ENCODE peak calls at places on chromosomes 4 and X, in ten cellular contexts. I, O, Y, J, T, S, N, G, M and D are unnamed samples.

GRCh38 chrX:26100421-26100920 is 37.7 kb upstream of the MAGEB18 start:
- DNase-seq in I (no peak), O (no peak), Y (no peak), J (no peak), T (no peak), S (no peak), N (no peak), G (no peak), M (no peak), D (no peak)

GRCh38 chrX:38664285-38664684 is 102.9 kb downstream of the TSPAN7 start:
- DNase-seq in I (no peak), O (peak), Y (peak), J (peak), T (no peak), S (no peak), N (peak), G (no peak), M (peak), D (peak)

GRCh38 chr4:6449335-6449734 is 23.1 kb downstream of the PPP2R2C start:
- DNase-seq in I (no peak), O (no peak), Y (no peak), J (no peak), T (no peak), S (no peak), N (no peak), G (no peak), M (no peak), D (no peak)

GRCh38 chr4:110091426-110091825 is 107.0 kb downstream of the ELOVL6 start:
- DNase-seq in I (no peak), O (peak), Y (no peak), J (peak), T (no peak), S (no peak), N (no peak), G (no peak), M (no peak), D (no peak)

GRCh38 chr4:88219099-88219498 is 60.7 kb upstream of the ABCG2 start:
- DNase-seq in I (peak), O (peak), Y (peak), J (peak), T (no peak), S (no peak), N (no peak), G (no peak), M (no peak), D (no peak)

GRCh38 chrX:153981231-153981630 is 8.7 kb downstream of the TMEM187 start:
- DNase-seq in I (no peak), O (no peak), Y (no peak), J (no peak), T (no peak), S (no peak), N (no peak), G (no peak), M (no peak), D (no peak)

GRCh38 chr4:153472122-153473037 is 6.2 kb downstream of the TMEM131L start:
- DNase-seq in I (no peak), O (no peak), Y (no peak), J (no peak), T (no peak), S (peak), N (no peak), G (no peak), M (no peak), D (no peak)

GRCh38 chrX:116345953-116346352 is 90.5 kb upstream of the SLC6A14 start:
- DNase-seq in I (no peak), O (no peak), Y (no peak), J (no peak), T (no peak), S (no peak), N (no peak), G (no peak), M (no peak), D (no peak)

GRCh38 chr4:11366859-11367258 is 61.8 kb downstream of the HS3ST1 start:
- DNase-seq in I (no peak), O (no peak), Y (no peak), J (no peak), T (no peak), S (no peak), N (no peak), G (no peak), M (no peak), D (no peak)

GRCh38 chrX:19342331-19342906 is 1.3 kb upstream of the PDHA1 start:
- DNase-seq in I (no peak), O (no peak), Y (no peak), J (no peak), T (no peak), S (no peak), N (no peak), G (no peak), M (no peak), D (no peak)

GRCh38 chr4:53908661-53909078 is 155.7 kb downstream of the CHIC2 start:
- DNase-seq in I (no peak), O (peak), Y (peak), J (peak), T (peak), S (peak), N (peak), G (no peak), M (peak), D (peak)

DNA sequence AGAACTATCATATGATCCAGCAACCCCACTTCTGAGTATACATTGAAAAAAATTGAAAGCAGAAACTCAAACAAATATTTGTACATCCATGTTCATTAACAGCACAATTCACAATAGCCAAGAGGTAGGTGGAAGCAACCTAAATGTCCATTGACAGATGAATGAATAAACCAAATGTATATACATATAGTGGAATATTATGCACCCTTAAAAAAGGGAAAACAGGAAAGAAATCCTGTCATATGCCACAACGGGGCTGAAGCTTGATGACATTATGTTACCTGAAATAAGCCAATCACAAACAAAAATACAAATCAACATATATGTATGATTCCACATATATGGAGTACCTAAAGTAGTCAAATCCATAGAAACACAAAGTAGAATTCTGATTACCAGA is 68.0 kb downstream of the ZAR1 start:
- DNase-seq in I (no peak), O (no peak), Y (no peak), J (no peak), T (no peak), S (no peak), N (no peak), G (no peak), M (no peak), D (no peak)
- TF ChIP-seq POLR2A in I (no peak), O (no peak), Y (no peak), J (no peak), T (no peak), S (no peak), N (no peak), G (no peak), M (no peak), D (no peak)

GRCh38 chrX:110318664-110318968 is 731 bp upstream of the AMMECR1 start:
- DNase-seq in I (no peak), O (peak), Y (no peak), J (peak), T (no peak), S (no peak), N (no peak), G (no peak), M (no peak), D (no peak)

GRCh38 chrX:110317079-110317819 is 636 bp downstream of the AMMECR1 start:
- DNase-seq in I (peak), O (peak), Y (no peak), J (peak), T (peak), S (no peak), N (peak), G (peak), M (peak), D (peak)

GRCh38 chrX:110315541-110315940 is 2.3 kb downstream of the AMMECR1 start:
- DNase-seq in I (no peak), O (no peak), Y (no peak), J (no peak), T (no peak), S (peak), N (no peak), G (no peak), M (no peak), D (no peak)

GRCh38 chrX:110316351-110317078 is 1.4 kb downstream of the AMMECR1 start:
- DNase-seq in I (no peak), O (peak), Y (no peak), J (no peak), T (no peak), S (no peak), N (no peak), G (no peak), M (no peak), D (no peak)

GRCh38 chrX:110317820-110318663 is at the start of gene AMMECR1:
- DNase-seq in I (peak), O (peak), Y (peak), J (peak), T (peak), S (no peak), N (peak), G (peak), M (peak), D (peak)
- TF ChIP-seq POLR2A in I (peak), O (no peak), Y (peak), J (peak), T (peak), S (peak), N (peak), G (no peak), M (peak), D (peak)

GRCh38 chrX:40318796-40319195 is 221.0 kb upstream of the BCOR start:
- DNase-seq in I (no peak), O (no peak), Y (no peak), J (no peak), T (peak), S (no peak), N (no peak), G (no peak), M (no peak), D (no peak)
- TF ChIP-seq POLR2A in I (no peak), O (no peak), Y (no peak), J (no peak), T (no peak), S (no peak), N (no peak), G (no peak), M (no peak), D (no peak)

GRCh38 chr4:1347410-1347864 is 429 bp downstream of the UVSSA start:
- DNase-seq in I (peak), O (peak), Y (peak), J (peak), T (peak), S (no peak), N (peak), G (peak), M (peak), D (peak)

GRCh38 chr4:1348014-1348513 is 1.1 kb downstream of the UVSSA start:
- DNase-seq in I (no peak), O (no peak), Y (no peak), J (no peak), T (no peak), S (no peak), N (no peak), G (no peak), M (no peak), D (no peak)

GRCh38 chr4:1344696-1345095 is 2.3 kb upstream of the UVSSA start:
- DNase-seq in I (no peak), O (no peak), Y (no peak), J (no peak), T (no peak), S (no peak), N (no peak), G (no peak), M (no peak), D (no peak)

GRCh38 chr4:1346781-1347409 is at the start of gene UVSSA:
- DNase-seq in I (peak), O (peak), Y (peak), J (peak), T (peak), S (peak), N (peak), G (peak), M (peak), D (peak)

DNA sequence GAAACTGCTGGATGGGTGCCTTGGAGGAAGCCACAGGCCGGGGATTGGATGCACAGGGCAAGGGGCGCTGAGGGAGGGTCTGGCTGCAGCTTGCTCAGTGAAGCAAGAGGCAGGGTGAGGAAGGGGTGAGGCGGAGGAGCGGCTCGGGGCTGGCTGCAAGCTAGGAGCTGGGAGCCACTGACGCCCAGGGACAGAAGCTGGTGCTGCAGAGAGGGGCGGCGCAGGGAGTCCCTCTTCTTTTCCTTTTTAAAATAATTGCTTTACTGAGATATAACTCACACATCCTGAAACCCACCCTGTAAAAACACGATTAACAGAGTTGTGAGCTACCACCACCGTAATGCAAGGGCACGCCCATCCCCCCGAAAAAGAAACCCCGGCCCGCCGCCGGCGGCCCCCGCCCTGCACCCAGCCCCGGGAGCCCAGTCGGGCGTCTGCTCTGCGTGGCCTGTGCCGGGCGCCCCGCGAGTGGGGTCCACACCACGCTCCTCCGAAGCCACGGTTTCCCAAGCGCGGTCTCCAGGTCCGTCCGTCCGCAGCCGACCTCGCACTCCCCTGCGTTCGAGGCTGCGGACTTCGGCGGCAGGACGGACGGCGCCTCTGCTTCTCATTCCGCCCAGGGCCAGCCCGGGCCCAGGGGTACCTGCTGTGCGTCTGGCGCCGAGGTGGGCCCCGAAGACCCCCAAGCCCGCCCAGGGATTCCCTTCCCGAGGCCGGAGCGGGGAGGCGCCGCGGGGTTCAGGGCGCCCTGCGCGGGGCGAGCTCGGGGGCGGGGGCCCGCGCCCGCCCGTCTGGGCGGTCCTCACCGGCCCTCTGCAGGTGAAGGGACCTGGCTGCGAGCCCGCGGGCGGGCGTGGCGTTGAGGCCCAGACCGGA is 865 bp upstream of the UVSSA start:
- DNase-seq in I (peak), O (peak), Y (peak), J (peak), T (peak), S (no peak), N (peak), G (no peak), M (peak), D (peak)
- TF ChIP-seq POLR2A in I (no peak), O (no peak), Y (no peak), J (peak), T (no peak), S (peak), N (no peak), G (no peak), M (peak), D (no peak)

GRCh38 chr4:127631420-127631819 is 1.3 kb upstream of the INTU start:
- DNase-seq in I (no peak), O (peak), Y (no peak), J (no peak), T (no peak), S (no peak), N (no peak), G (no peak), M (no peak), D (no peak)

GRCh38 chr4:127630152-127630551 is 2.6 kb upstream of the INTU start:
- DNase-seq in I (no peak), O (no peak), Y (no peak), J (no peak), T (no peak), S (no peak), N (no peak), G (no peak), M (no peak), D (no peak)

GRCh38 chr4:127634181-127634580 is 1.4 kb downstream of the INTU start:
- DNase-seq in I (no peak), O (no peak), Y (no peak), J (no peak), T (no peak), S (no peak), N (no peak), G (no peak), M (no peak), D (no peak)

GRCh38 chr4:127632420-127633403 is at the start of gene INTU:
- DNase-seq in I (no peak), O (peak), Y (peak), J (peak), T (peak), S (no peak), N (peak), G (peak), M (peak), D (peak)
- TF ChIP-seq POLR2A in I (no peak), O (peak), Y (peak), J (peak), T (no peak), S (no peak), N (peak), G (no peak), M (no peak), D (no peak)

DNA sequence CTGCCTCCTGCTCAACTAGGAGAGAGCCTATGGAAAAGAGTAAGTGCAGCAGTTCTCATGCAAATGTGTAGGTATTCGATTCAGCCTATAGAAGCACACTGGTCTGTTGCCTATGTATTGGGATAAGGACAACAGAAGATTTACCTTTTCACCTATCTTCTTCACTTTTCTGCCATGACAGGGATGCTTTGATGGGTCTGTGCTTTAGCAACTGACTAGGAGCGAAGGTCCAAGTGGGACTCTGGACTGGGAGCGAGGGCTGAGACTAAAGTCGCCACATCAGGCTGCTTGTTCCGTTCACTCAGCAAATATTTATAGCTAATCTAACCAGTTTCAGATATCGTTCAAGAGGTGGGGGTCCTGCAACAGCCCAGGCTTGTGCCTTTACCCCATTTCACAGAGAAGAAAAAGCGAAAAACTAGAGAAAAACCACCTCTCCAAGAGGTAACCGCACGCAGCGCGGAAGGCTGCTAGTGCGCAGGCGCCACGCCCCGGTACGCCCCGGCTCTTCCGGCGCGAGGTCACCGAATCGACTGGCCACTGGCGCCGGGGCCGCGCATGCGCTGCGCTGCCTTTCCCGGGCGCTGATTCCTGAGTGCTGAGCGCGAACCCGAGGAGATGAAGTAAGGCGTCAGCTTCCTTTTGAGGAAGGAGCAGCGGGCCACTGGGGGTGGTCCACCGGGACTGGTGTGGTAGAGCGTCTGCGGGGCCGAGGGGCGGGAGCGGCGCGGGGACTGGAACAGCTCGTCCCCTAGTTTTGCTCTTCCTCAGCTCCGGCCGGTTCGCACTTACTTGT is at the start of gene RBMX2:
- DNase-seq in I (peak), O (peak), Y (peak), J (peak), T (peak), S (peak), N (peak), G (peak), M (peak), D (peak)
- TF ChIP-seq POLR2A in I (peak), O (peak), Y (peak), J (peak), T (peak), S (peak), N (peak), G (no peak), M (no peak), D (peak)

GRCh38 chrX:48958635-48959094 is 1.3 kb upstream of the OTUD5 start:
- DNase-seq in I (no peak), O (peak), Y (peak), J (peak), T (peak), S (no peak), N (no peak), G (no peak), M (peak), D (no peak)
- TF ChIP-seq POLR2A in I (no peak), O (no peak), Y (no peak), J (no peak), T (peak), S (no peak), N (no peak), G (no peak), M (no peak), D (no peak)

DNA sequence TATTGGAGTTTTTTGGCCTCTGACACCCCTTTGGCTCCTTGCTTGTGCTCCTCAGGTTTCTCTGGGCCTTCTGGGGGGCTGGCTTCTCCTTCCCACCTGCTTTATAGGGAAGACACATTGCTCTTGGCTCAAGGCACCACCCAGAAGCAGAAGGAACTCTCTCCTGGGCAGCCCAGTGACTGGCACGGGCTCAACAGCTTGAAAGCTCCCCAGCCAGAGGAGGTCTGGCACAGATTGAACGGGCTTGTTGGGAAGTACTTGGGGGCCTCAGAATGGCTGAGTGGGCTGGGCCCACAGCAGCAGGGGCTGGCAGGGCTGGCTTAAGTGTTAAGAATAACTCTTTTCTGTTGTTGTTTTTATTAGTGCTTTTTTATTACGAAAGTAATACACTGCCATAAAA is 11.2 kb upstream of the ZNF185 start:
- DNase-seq in I (no peak), O (no peak), Y (no peak), J (no peak), T (no peak), S (no peak), N (no peak), G (no peak), M (no peak), D (no peak)
- TF ChIP-seq POLR2A in I (no peak), O (no peak), Y (no peak), J (no peak), T (no peak), S (no peak), N (no peak), G (no peak), M (no peak), D (no peak)

GRCh38 chr4:25694466-25694865 is 38.8 kb downstream of the SLC34A2 start:
- DNase-seq in I (no peak), O (no peak), Y (no peak), J (peak), T (no peak), S (no peak), N (no peak), G (no peak), M (no peak), D (peak)

GRCh38 chr4:25696409-25696808 is 40.8 kb downstream of the SLC34A2 start:
- DNase-seq in I (no peak), O (no peak), Y (no peak), J (no peak), T (no peak), S (no peak), N (no peak), G (no peak), M (no peak), D (no peak)

GRCh38 chr4:25702848-25703247 is 47.2 kb downstream of the SLC34A2 start:
- DNase-seq in I (no peak), O (no peak), Y (no peak), J (no peak), T (no peak), S (no peak), N (peak), G (no peak), M (no peak), D (no peak)

GRCh38 chr4:25697516-25697915 is 41.9 kb downstream of the SLC34A2 start:
- DNase-seq in I (no peak), O (no peak), Y (no peak), J (no peak), T (no peak), S (no peak), N (no peak), G (no peak), M (no peak), D (no peak)
- TF ChIP-seq POLR2A in I (no peak), O (no peak), Y (no peak), J (no peak), T (no peak), S (no peak), N (no peak), G (no peak), M (no peak), D (no peak)